ENCODE peak calls at places on chromosome 21, in eight cellular contexts. One of them, this sample, is unnamed. For H3K9me3, the result is how much of the 10 kb centered on the place peaks cover.

GRCh38 chr21:14306143-14306907 is 76.6 kb downstream of the HSPA13 start:
- DNase-seq in mesenchymal stem cell: no peak
- DNase-seq in heart right ventricle: no peak
- DNase-seq in aorta: no peak
- DNase-seq in hepatocyte: no peak
- DNase-seq in right cardiac atrium: no peak
- DNase-seq in upper lobe of right lung: no peak
- DNase-seq in CD8-positive, alpha-beta memory T cell: no peak
- DNase-seq in this sample: no peak

GRCh38 chr21:35046880-35047229 is 2.2 kb downstream of the RUNX1 start:
- DNase-seq in mesenchymal stem cell: no peak
- DNase-seq in heart right ventricle: no peak
- DNase-seq in aorta: peak
- DNase-seq in hepatocyte: no peak
- DNase-seq in right cardiac atrium: no peak
- DNase-seq in upper lobe of right lung: no peak
- DNase-seq in CD8-positive, alpha-beta memory T cell: no peak
- DNase-seq in this sample: no peak

GRCh38 chr21:17454315-17455027 is 58.4 kb upstream of the CXADR start:
- DNase-seq in mesenchymal stem cell: peak
- DNase-seq in heart right ventricle: no peak
- DNase-seq in aorta: no peak
- DNase-seq in hepatocyte: peak
- DNase-seq in right cardiac atrium: peak
- DNase-seq in upper lobe of right lung: no peak
- DNase-seq in CD8-positive, alpha-beta memory T cell: peak
- DNase-seq in this sample: no peak

GRCh38 chr21:35366348-35367085 is 317.4 kb upstream of the RUNX1 start:
- DNase-seq in mesenchymal stem cell: peak
- DNase-seq in heart right ventricle: peak
- DNase-seq in aorta: no peak
- DNase-seq in hepatocyte: peak
- DNase-seq in right cardiac atrium: peak
- DNase-seq in upper lobe of right lung: no peak
- DNase-seq in CD8-positive, alpha-beta memory T cell: no peak
- DNase-seq in this sample: no peak

GRCh38 chr21:37195078-37195477 is 72.1 kb downstream of the VPS26C start:
- DNase-seq in mesenchymal stem cell: no peak
- DNase-seq in heart right ventricle: no peak
- DNase-seq in aorta: no peak
- DNase-seq in hepatocyte: no peak
- DNase-seq in right cardiac atrium: peak
- DNase-seq in upper lobe of right lung: no peak
- DNase-seq in CD8-positive, alpha-beta memory T cell: no peak
- DNase-seq in this sample: no peak

GRCh38 chr21:38753114-38754100 is 52.3 kb upstream of the ETS2 start:
- DNase-seq in mesenchymal stem cell: no peak
- DNase-seq in heart right ventricle: no peak
- DNase-seq in aorta: no peak
- DNase-seq in hepatocyte: no peak
- DNase-seq in right cardiac atrium: no peak
- DNase-seq in upper lobe of right lung: no peak
- DNase-seq in CD8-positive, alpha-beta memory T cell: no peak
- DNase-seq in this sample: no peak

GRCh38 chr21:23578027-23578426 is 2029.3 kb downstream of the MRPL39 start:
- DNase-seq in mesenchymal stem cell: no peak
- DNase-seq in heart right ventricle: no peak
- DNase-seq in aorta: no peak
- DNase-seq in hepatocyte: no peak
- DNase-seq in right cardiac atrium: no peak
- DNase-seq in upper lobe of right lung: no peak
- DNase-seq in CD8-positive, alpha-beta memory T cell: no peak
- DNase-seq in this sample: no peak

GRCh38 chr21:39061766-39062165 is 121.5 kb downstream of the PSMG1 start:
- DNase-seq in mesenchymal stem cell: no peak
- DNase-seq in heart right ventricle: no peak
- DNase-seq in aorta: no peak
- DNase-seq in hepatocyte: no peak
- DNase-seq in right cardiac atrium: no peak
- DNase-seq in upper lobe of right lung: no peak
- DNase-seq in CD8-positive, alpha-beta memory T cell: no peak
- DNase-seq in this sample: no peak

GRCh38 chr21:39597595-39598185 is 15.1 kb upstream of the B3GALT5 start:
- DNase-seq in mesenchymal stem cell: no peak
- DNase-seq in heart right ventricle: no peak
- DNase-seq in aorta: no peak
- DNase-seq in hepatocyte: no peak
- DNase-seq in right cardiac atrium: no peak
- DNase-seq in upper lobe of right lung: no peak
- DNase-seq in CD8-positive, alpha-beta memory T cell: no peak
- DNase-seq in this sample: no peak

GRCh38 chr21:37341254-37341960 is 25.2 kb upstream of the DYRK1A start:
- DNase-seq in mesenchymal stem cell: peak
- DNase-seq in heart right ventricle: no peak
- DNase-seq in aorta: no peak
- DNase-seq in hepatocyte: no peak
- DNase-seq in right cardiac atrium: no peak
- DNase-seq in upper lobe of right lung: no peak
- DNase-seq in CD8-positive, alpha-beta memory T cell: no peak
- DNase-seq in this sample: no peak

GRCh38 chr21:44065428-44065827 is 41.8 kb upstream of the PWP2 start:
- DNase-seq in mesenchymal stem cell: peak
- DNase-seq in heart right ventricle: no peak
- DNase-seq in aorta: no peak
- DNase-seq in hepatocyte: no peak
- DNase-seq in right cardiac atrium: no peak
- DNase-seq in upper lobe of right lung: no peak
- DNase-seq in CD8-positive, alpha-beta memory T cell: peak
- DNase-seq in this sample: peak

GRCh38 chr21:44353200-44353970 is at the start of gene TRPM2:
- DNase-seq in mesenchymal stem cell: no peak
- DNase-seq in heart right ventricle: peak
- DNase-seq in aorta: peak
- DNase-seq in hepatocyte: no peak
- DNase-seq in right cardiac atrium: peak
- DNase-seq in upper lobe of right lung: peak
- DNase-seq in CD8-positive, alpha-beta memory T cell: peak
- DNase-seq in this sample: no peak

GRCh38 chr21:44378646-44379581 is 25.5 kb downstream of the TRPM2 start:
- DNase-seq in mesenchymal stem cell: no peak
- DNase-seq in heart right ventricle: no peak
- DNase-seq in aorta: peak
- DNase-seq in hepatocyte: no peak
- DNase-seq in right cardiac atrium: no peak
- DNase-seq in upper lobe of right lung: peak
- DNase-seq in CD8-positive, alpha-beta memory T cell: no peak
- DNase-seq in this sample: no peak

GRCh38 chr21:38979271-38980196 is 173.8 kb downstream of the ETS2 start:
- DNase-seq in mesenchymal stem cell: peak
- DNase-seq in heart right ventricle: no peak
- DNase-seq in aorta: no peak
- DNase-seq in hepatocyte: peak
- DNase-seq in right cardiac atrium: no peak
- DNase-seq in upper lobe of right lung: no peak
- DNase-seq in CD8-positive, alpha-beta memory T cell: no peak
- DNase-seq in this sample: no peak

GRCh38 chr21:17432732-17433057 is 80.1 kb upstream of the CXADR start:
- DNase-seq in mesenchymal stem cell: no peak
- DNase-seq in heart right ventricle: no peak
- DNase-seq in aorta: no peak
- DNase-seq in hepatocyte: no peak
- DNase-seq in right cardiac atrium: no peak
- DNase-seq in upper lobe of right lung: no peak
- DNase-seq in CD8-positive, alpha-beta memory T cell: no peak
- DNase-seq in this sample: no peak

GRCh38 chr21:42841156-42841915 is 38.0 kb downstream of the WDR4 start:
- DNase-seq in mesenchymal stem cell: no peak
- DNase-seq in heart right ventricle: no peak
- DNase-seq in aorta: no peak
- DNase-seq in hepatocyte: no peak
- DNase-seq in right cardiac atrium: no peak
- DNase-seq in upper lobe of right lung: peak
- DNase-seq in CD8-positive, alpha-beta memory T cell: no peak
- DNase-seq in this sample: no peak

GRCh38 chr21:39184050-39184980 is 1.1 kb upstream of the PSMG1 start:
- DNase-seq in mesenchymal stem cell: peak
- DNase-seq in heart right ventricle: no peak
- DNase-seq in aorta: no peak
- DNase-seq in hepatocyte: no peak
- DNase-seq in right cardiac atrium: no peak
- DNase-seq in upper lobe of right lung: no peak
- DNase-seq in CD8-positive, alpha-beta memory T cell: no peak
- DNase-seq in this sample: no peak

GRCh38 chr21:28156590-28156989 is 836.1 kb downstream of the LTN1 start:
- DNase-seq in mesenchymal stem cell: no peak
- DNase-seq in heart right ventricle: no peak
- DNase-seq in aorta: no peak
- DNase-seq in hepatocyte: no peak
- DNase-seq in right cardiac atrium: no peak
- DNase-seq in upper lobe of right lung: no peak
- DNase-seq in CD8-positive, alpha-beta memory T cell: no peak
- DNase-seq in this sample: no peak

GRCh38 chr21:36321325-36322082 is 1.5 kb downstream of the MORC3 start:
- DNase-seq in mesenchymal stem cell: peak
- DNase-seq in heart right ventricle: peak
- DNase-seq in aorta: no peak
- DNase-seq in hepatocyte: peak
- DNase-seq in right cardiac atrium: no peak
- DNase-seq in upper lobe of right lung: no peak
- DNase-seq in CD8-positive, alpha-beta memory T cell: peak
- DNase-seq in this sample: no peak

GRCh38 chr21:29172282-29172681 is 41.8 kb downstream of the MAP3K7CL start:
- DNase-seq in mesenchymal stem cell: no peak
- DNase-seq in heart right ventricle: no peak
- DNase-seq in aorta: no peak
- DNase-seq in hepatocyte: no peak
- DNase-seq in right cardiac atrium: no peak
- DNase-seq in upper lobe of right lung: no peak
- DNase-seq in CD8-positive, alpha-beta memory T cell: no peak
- DNase-seq in this sample: no peak

GRCh38 chr21:20721151-20721550 is 277.1 kb upstream of the NCAM2 start:
- DNase-seq in mesenchymal stem cell: no peak
- DNase-seq in heart right ventricle: no peak
- DNase-seq in aorta: no peak
- DNase-seq in hepatocyte: no peak
- DNase-seq in right cardiac atrium: no peak
- DNase-seq in upper lobe of right lung: no peak
- DNase-seq in CD8-positive, alpha-beta memory T cell: no peak
- DNase-seq in this sample: no peak

GRCh38 chr21:22263890-22264289 is 1265.7 kb downstream of the NCAM2 start:
- DNase-seq in mesenchymal stem cell: no peak
- DNase-seq in heart right ventricle: no peak
- DNase-seq in aorta: no peak
- DNase-seq in hepatocyte: no peak
- DNase-seq in right cardiac atrium: no peak
- DNase-seq in upper lobe of right lung: no peak
- DNase-seq in CD8-positive, alpha-beta memory T cell: no peak
- DNase-seq in this sample: no peak
- H3K9me3 ChIP-seq in mesenchymal stem cell: under half
- H3K9me3 ChIP-seq in heart right ventricle: under half
- H3K9me3 ChIP-seq in aorta: under half
- H3K9me3 ChIP-seq in hepatocyte: under half
- H3K9me3 ChIP-seq in right cardiac atrium: under half
- H3K9me3 ChIP-seq in upper lobe of right lung: under half
- H3K9me3 ChIP-seq in CD8-positive, alpha-beta memory T cell: under half
- H3K9me3 ChIP-seq in this sample: under half

GRCh38 chr21:45513741-45514310 is 28.4 kb downstream of the SLC19A1 start:
- DNase-seq in mesenchymal stem cell: no peak
- DNase-seq in heart right ventricle: no peak
- DNase-seq in aorta: peak
- DNase-seq in hepatocyte: no peak
- DNase-seq in right cardiac atrium: peak
- DNase-seq in upper lobe of right lung: peak
- DNase-seq in CD8-positive, alpha-beta memory T cell: no peak
- DNase-seq in this sample: no peak
- H3K9me3 ChIP-seq in mesenchymal stem cell: under half
- H3K9me3 ChIP-seq in heart right ventricle: under half
- H3K9me3 ChIP-seq in aorta: under half
- H3K9me3 ChIP-seq in hepatocyte: under half
- H3K9me3 ChIP-seq in right cardiac atrium: under half
- H3K9me3 ChIP-seq in upper lobe of right lung: under half
- H3K9me3 ChIP-seq in CD8-positive, alpha-beta memory T cell: under half
- H3K9me3 ChIP-seq in this sample: under half

GRCh38 chr21:15660424-15660805 is 69.4 kb upstream of the USP25 start:
- DNase-seq in mesenchymal stem cell: no peak
- DNase-seq in heart right ventricle: no peak
- DNase-seq in aorta: no peak
- DNase-seq in hepatocyte: no peak
- DNase-seq in right cardiac atrium: no peak
- DNase-seq in upper lobe of right lung: no peak
- DNase-seq in CD8-positive, alpha-beta memory T cell: no peak
- DNase-seq in this sample: no peak
- H3K9me3 ChIP-seq in mesenchymal stem cell: under half
- H3K9me3 ChIP-seq in heart right ventricle: under half
- H3K9me3 ChIP-seq in aorta: under half
- H3K9me3 ChIP-seq in hepatocyte: under half
- H3K9me3 ChIP-seq in right cardiac atrium: under half
- H3K9me3 ChIP-seq in upper lobe of right lung: under half
- H3K9me3 ChIP-seq in CD8-positive, alpha-beta memory T cell: under half
- H3K9me3 ChIP-seq in this sample: under half

GRCh38 chr21:41536076-41536826 is 28.3 kb upstream of the TMPRSS2 start:
- DNase-seq in mesenchymal stem cell: no peak
- DNase-seq in heart right ventricle: no peak
- DNase-seq in aorta: no peak
- DNase-seq in hepatocyte: no peak
- DNase-seq in right cardiac atrium: no peak
- DNase-seq in upper lobe of right lung: peak
- DNase-seq in CD8-positive, alpha-beta memory T cell: no peak
- DNase-seq in this sample: no peak
- H3K9me3 ChIP-seq in mesenchymal stem cell: under half
- H3K9me3 ChIP-seq in heart right ventricle: under half
- H3K9me3 ChIP-seq in aorta: under half
- H3K9me3 ChIP-seq in hepatocyte: under half
- H3K9me3 ChIP-seq in right cardiac atrium: under half
- H3K9me3 ChIP-seq in upper lobe of right lung: under half
- H3K9me3 ChIP-seq in CD8-positive, alpha-beta memory T cell: under half
- H3K9me3 ChIP-seq in this sample: under half

This sample was measured in T-helper 17 cell.